ENCODE peak calls at places on chromosomes 16 and 17, in seven cellular contexts. G is heart left ventricle, Z is brain microvascular endothelial cell, F is ovary, R is GM23338, Y is body of pancreas, Q is breast epithelium. A is an unnamed sample.

GRCh38 chr17:19508327-19508867 is 25.3 kb upstream of the SLC47A1 start:
- DNase-seq in G (peak; percentile 32), Z (no peak), F (peak; percentile 64), R (peak; percentile 32), Y (peak; percentile 49), Q (no peak), A (no peak)

GRCh38 chr17:82647593-82648164 is 565 bp downstream of the WDR45B start:
- DNase-seq in G (no peak), Z (no peak), F (peak; percentile 74), R (peak; percentile 34), Y (peak; percentile 53), Q (peak; percentile 23), A (no peak)

GRCh38 chr16:68644715-68645493 is at the start of gene CDH3:
- DNase-seq in G (no peak), Z (no peak), F (peak; percentile 76), R (peak; percentile 95), Y (peak; percentile 51), Q (peak; percentile 87), A (peak; percentile 21)

GRCh38 chr17:20189322-20189721 is 180.2 kb downstream of the SPECC1 start:
- DNase-seq in G (no peak), Z (peak; percentile 47), F (no peak), R (no peak), Y (no peak), Q (no peak), A (peak; percentile 94)

GRCh38 chr17:33381201-33381600 is 88.1 kb upstream of the ASIC2 start:
- DNase-seq in G (no peak), Z (no peak), F (peak; percentile 14), R (peak; percentile 45), Y (no peak), Q (no peak), A (no peak)

GRCh38 chr16:66382966-66383299 is 16.4 kb downstream of the CDH5 start:
- DNase-seq in G (no peak), Z (peak; percentile 81), F (no peak), R (peak; percentile 65), Y (no peak), Q (no peak), A (no peak)

GRCh38 chr16:11492808-11493530 is 93.8 kb downstream of the LITAF start:
- DNase-seq in G (no peak), Z (no peak), F (no peak), R (no peak), Y (no peak), Q (no peak), A (no peak)

GRCh38 chr17:13735444-13735843 is 133.7 kb upstream of the HS3ST3A1 start:
- DNase-seq in G (no peak), Z (no peak), F (no peak), R (peak; percentile 61), Y (no peak), Q (no peak), A (no peak)

GRCh38 chr16:12646490-12647274 is 157.0 kb downstream of the CPPED1 start:
- DNase-seq in G (no peak), Z (peak; percentile 42), F (no peak), R (no peak), Y (no peak), Q (no peak), A (peak; percentile 41)

GRCh38 chr17:39084558-39084957 is 66.9 kb downstream of the PLXDC1 start:
- DNase-seq in G (no peak), Z (no peak), F (no peak), R (no peak), Y (no peak), Q (no peak), A (no peak)

DNA sequence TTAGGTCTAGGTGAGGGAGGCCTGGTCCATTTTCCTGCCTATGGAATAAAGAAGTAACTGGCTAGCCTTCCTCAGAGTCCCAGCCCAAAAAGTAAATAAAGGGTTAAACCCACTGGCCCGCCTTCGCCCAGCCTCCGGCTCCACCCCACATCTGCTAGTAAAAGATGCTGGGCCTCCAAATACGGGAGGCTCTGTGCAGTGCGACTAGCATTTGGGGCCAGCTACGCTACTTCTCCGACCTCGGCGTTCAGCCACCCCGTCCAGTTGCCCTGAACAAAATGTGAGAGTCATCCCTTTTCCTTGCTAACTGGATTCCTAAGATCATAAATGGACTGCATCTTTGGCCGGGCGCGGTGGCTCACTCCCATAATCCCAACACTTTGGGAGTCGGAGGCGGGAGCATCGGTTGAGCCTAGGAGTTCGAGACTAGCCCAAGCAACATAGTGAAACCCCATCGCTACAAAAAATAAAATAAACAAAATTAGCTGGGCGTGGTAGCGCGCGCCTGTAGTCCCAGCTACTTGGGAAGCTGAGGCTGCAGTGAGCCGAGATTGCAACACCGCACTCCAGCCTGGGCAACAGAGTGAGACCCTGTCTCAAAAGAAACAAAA is 880 bp upstream of the MPP2 start:
- DNase-seq in G (peak; percentile 76), Z (peak; percentile 51), F (peak; percentile 69), R (peak; percentile 88), Y (no peak), Q (peak; percentile 57), A (peak; percentile 89)
- H3K27ac ChIP-seq in G (peak overlapping the region; percentile 85), Z (no peak overlapping the region), F (no peak overlapping the region), R (no peak overlapping the region), Y (no peak overlapping the region), Q (peak overlapping the region; percentile 87), A (peak overlapping the region; percentile 94)

GRCh38 chr17:35807371-35808144 is 1.7 kb upstream of the TAF15 start:
- DNase-seq in G (no peak), Z (no peak), F (no peak), R (no peak), Y (no peak), Q (no peak), A (no peak)

GRCh38 chr17:35808962-35809854 is at the start of gene TAF15:
- DNase-seq in G (peak; percentile 98), Z (peak; percentile 99), F (peak; percentile 94), R (peak; percentile 98), Y (peak; percentile 96), Q (peak; percentile 96), A (peak; percentile 95)

GRCh38 chr17:35808240-35808961 is 883 bp upstream of the TAF15 start:
- DNase-seq in G (no peak), Z (no peak), F (no peak), R (peak; percentile 44), Y (no peak), Q (no peak), A (no peak)

GRCh38 chr17:35801583-35802224 is 6.3 kb upstream of the MMP28 start:
- DNase-seq in G (peak; percentile 79), Z (no peak), F (no peak), R (no peak), Y (no peak), Q (peak; percentile 75), A (peak; percentile 71)

GRCh38 chr17:35804658-35805192 is 4.6 kb upstream of the TAF15 start:
- DNase-seq in G (peak; percentile 41), Z (peak; percentile 86), F (no peak), R (peak; percentile 95), Y (peak; percentile 47), Q (no peak), A (no peak)
- H3K4me3 ChIP-seq in G (no peak overlapping the region), Z (no peak overlapping the region), F (no peak overlapping the region), R (no peak overlapping the region), Y (no peak overlapping the region), Q (no peak overlapping the region), A (no peak overlapping the region)

GRCh38 chr17:50145532-50146229 is 4.8 kb downstream of the PPP1R9B start:
- DNase-seq in G (no peak), Z (no peak), F (no peak), R (no peak), Y (no peak), Q (no peak), A (no peak)
- H3K27ac ChIP-seq in G (peak overlapping the region; percentile 26), Z (no peak overlapping the region), F (peak overlapping the region; percentile 50), R (no peak overlapping the region), Y (no peak overlapping the region), Q (peak overlapping the region; percentile 19), A (no peak overlapping the region)

DNA sequence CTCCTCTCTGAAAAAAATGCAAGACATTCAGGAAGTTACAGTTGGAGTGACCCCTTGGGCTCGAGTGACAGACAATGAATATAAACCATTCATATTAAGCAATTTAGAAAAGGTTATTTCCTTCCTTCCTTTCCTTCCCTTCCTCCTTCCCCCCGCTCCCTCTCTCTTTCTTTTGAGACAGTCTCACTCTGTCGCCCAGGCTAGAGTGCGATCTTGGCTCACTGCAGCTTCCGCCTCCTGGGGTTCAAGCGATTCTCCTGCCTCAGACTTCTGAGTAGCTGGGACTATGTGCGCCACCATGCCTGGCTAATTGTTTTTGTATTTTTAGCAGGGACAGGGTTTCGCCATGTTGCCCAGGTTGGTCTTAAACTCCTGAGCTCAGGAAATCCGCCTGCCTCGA is 13.2 kb downstream of the PSMD12 start:
- DNase-seq in G (no peak), Z (no peak), F (no peak), R (peak; percentile 18), Y (no peak), Q (no peak), A (no peak)
- H3K4me3 ChIP-seq in G (no peak overlapping the region), Z (no peak overlapping the region), F (no peak overlapping the region), R (no peak overlapping the region), Y (no peak overlapping the region), Q (no peak overlapping the region), A (no peak overlapping the region)

DNA sequence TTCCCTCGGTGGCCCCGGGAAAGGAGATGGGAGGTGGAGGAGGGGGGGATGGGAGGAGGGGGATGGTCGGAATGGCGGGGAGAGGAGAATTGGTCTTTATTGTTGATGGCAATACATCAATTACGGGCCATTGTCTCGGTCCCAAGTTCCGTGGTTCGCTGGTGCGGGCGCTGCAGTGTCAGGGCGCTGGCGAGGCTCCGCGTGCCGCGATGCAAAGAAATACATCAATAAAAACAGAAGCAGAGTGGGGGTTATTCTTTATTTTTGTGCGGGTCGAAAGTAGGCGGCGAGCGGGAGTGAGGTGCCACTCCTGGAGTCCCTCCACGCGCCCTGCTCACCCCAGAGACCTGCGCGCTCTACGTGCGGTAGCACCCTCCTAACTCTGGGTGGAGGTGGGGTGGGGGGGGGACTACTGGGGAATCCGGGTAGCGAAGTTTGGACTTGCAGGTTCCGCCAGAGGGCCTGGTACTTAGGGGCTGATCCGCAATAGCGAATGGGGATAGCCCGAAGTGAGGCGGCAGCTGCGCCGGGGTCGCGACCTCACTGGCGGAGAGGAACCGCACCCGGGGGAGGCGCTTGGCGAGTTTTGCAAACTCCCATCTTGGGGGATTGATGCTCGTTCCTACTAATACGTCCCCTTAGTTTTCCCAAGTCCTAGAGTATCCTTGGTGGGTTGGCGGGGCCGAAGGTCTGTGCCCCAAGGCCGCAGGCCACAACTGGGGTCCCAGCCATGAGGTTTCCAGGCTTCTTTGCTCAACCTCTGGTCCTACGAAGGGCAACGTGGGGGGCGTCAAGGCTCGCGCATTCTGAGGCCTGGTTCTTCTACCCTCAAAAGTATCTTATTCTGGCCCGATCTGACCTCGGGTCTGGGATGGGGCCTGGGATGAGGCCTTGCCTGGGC is 3.5 kb upstream of the SALL1 start:
- DNase-seq in G (no peak), Z (no peak), F (no peak), R (peak; percentile 81), Y (no peak), Q (no peak), A (no peak)
- H3K27ac ChIP-seq in G (no peak overlapping the region), Z (no peak overlapping the region), F (no peak overlapping the region), R (peak overlapping the region; percentile 76), Y (no peak overlapping the region), Q (no peak overlapping the region), A (peak overlapping the region; percentile 97)

DNA sequence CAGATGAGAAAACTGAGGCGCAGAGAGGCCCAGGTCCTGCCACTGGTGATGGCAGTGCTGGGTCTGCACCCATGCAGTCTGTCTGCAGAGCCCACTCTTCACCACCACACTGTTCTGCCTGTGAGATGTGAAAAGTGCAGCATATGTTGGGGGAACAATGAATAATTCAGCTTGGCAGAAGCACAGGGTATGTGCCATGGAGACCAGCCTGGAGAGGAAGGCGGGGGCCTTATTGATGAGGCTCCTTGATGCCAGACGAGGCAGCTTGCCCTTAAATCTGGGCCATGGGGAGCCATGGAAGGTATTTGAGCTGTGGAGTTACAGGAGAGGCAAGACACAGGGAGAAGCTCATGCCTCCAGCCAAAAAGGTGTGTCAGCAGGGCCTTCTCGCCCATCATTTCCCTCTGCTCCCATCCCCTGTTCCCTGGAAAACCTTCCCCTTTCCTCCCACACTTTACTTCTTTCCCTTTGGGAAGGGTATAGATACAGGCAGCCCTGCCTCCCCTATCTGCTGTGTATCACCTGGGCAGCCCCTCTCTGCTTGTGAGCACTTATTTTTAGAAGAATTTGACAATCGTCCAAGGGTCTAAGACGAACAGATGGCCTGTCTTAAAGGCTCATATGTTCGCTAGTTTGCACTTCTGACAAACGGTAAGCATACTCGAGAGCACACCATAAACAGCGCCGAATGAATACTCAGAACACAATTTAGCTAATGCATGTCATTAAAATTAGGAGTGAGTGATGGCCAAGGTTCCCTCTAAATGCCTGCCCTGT is 124.8 kb downstream of the C16orf78 start:
- DNase-seq in G (no peak), Z (no peak), F (no peak), R (no peak), Y (no peak), Q (no peak), A (no peak)
- H3K4me3 ChIP-seq in G (no peak overlapping the region), Z (no peak overlapping the region), F (no peak overlapping the region), R (no peak overlapping the region), Y (no peak overlapping the region), Q (no peak overlapping the region), A (no peak overlapping the region)

A was measured in dorsolateral prefrontal cortex.